ENCODE peak calls at places on chromosomes 1 and 21, in ten cellular contexts. M is GM12865, P is astrocyte of the spinal cord, B is endothelial cell, X is HCT116, F is left lung, J is AG10803, S is esophagus muscularis mucosa, H is DND-41, E is ovary. U is an unnamed sample.

GRCh38 chr1:17538428-17539130 is 919 bp upstream of the ARHGEF10L start:
- DNase-seq in M (no peak), P (no peak), B (peak; percentile 53), X (no peak), F (no peak), J (no peak), S (no peak), H (no peak), E (peak; percentile 54), U (no peak)

GRCh38 chr1:31768939-31769704 is 5.0 kb upstream of the ADGRB2 start:
- DNase-seq in M (peak; percentile 25), P (no peak), B (no peak), X (no peak), F (no peak), J (no peak), S (no peak), H (no peak), E (no peak), U (no peak)

GRCh38 chr1:89908993-89909436 is 85.9 kb upstream of the ZNF326 start:
- DNase-seq in M (no peak), P (no peak), B (no peak), X (no peak), F (no peak), J (peak; percentile 56), S (no peak), H (no peak), E (no peak), U (peak; percentile 12)

GRCh38 chr1:53644496-53644895 is 94.5 kb downstream of the GLIS1 start:
- DNase-seq in M (no peak), P (no peak), B (no peak), X (no peak), F (peak; percentile 4), J (no peak), S (no peak), H (no peak), E (no peak), U (no peak)

GRCh38 chr1:5477716-5478115 is 514.5 kb downstream of the NPHP4 start:
- DNase-seq in M (no peak), P (no peak), B (no peak), X (no peak), F (no peak), J (no peak), S (no peak), H (no peak), E (no peak), U (no peak)

GRCh38 chr1:21524686-21525339 is 15.6 kb downstream of the ALPL start:
- DNase-seq in M (no peak), P (no peak), B (peak; percentile 14), X (no peak), F (peak; percentile 58), J (no peak), S (no peak), H (no peak), E (no peak), U (no peak)

GRCh38 chr21:34129971-34130597 is 56.7 kb downstream of the MRPS6 start:
- DNase-seq in M (no peak), P (no peak), B (no peak), X (no peak), F (no peak), J (peak; percentile 15), S (peak; percentile 34), H (peak; percentile 45), E (no peak), U (no peak)

GRCh38 chr1:6445062-6445763 is 20.6 kb downstream of the ESPN start:
- DNase-seq in M (peak; percentile 41), P (no peak), B (peak; percentile 60), X (no peak), F (no peak), J (peak; percentile 29), S (no peak), H (peak; percentile 15), E (no peak), U (no peak)

GRCh38 chr1:71351438-71351837 is 270.6 kb upstream of the ZRANB2 start:
- DNase-seq in M (no peak), P (peak; percentile 72), B (no peak), X (no peak), F (no peak), J (peak; percentile 74), S (no peak), H (no peak), E (no peak), U (no peak)

GRCh38 chr1:201011616-201012015 is 11.9 kb downstream of the KIF21B start:
- DNase-seq in M (no peak), P (no peak), B (no peak), X (no peak), F (no peak), J (no peak), S (no peak), H (no peak), E (no peak), U (no peak)

GRCh38 chr1:227890451-227891222 is 57.1 kb downstream of the WNT9A start:
- DNase-seq in M (no peak), P (no peak), B (no peak), X (no peak), F (peak; percentile 19), J (no peak), S (peak; percentile 90), H (no peak), E (no peak), U (no peak)

GRCh38 chr1:114122891-114123621 is 30.6 kb downstream of the SYT6 start:
- DNase-seq in M (no peak), P (peak; percentile 9), B (no peak), X (no peak), F (no peak), J (peak; percentile 16), S (no peak), H (no peak), E (no peak), U (no peak)
- TF ChIP-seq CTCF in M (no peak), P (no peak), B (no peak), X (no peak), F (no peak), J (no peak), S (no peak), H (no peak), E (no peak), U (no peak)

DNA sequence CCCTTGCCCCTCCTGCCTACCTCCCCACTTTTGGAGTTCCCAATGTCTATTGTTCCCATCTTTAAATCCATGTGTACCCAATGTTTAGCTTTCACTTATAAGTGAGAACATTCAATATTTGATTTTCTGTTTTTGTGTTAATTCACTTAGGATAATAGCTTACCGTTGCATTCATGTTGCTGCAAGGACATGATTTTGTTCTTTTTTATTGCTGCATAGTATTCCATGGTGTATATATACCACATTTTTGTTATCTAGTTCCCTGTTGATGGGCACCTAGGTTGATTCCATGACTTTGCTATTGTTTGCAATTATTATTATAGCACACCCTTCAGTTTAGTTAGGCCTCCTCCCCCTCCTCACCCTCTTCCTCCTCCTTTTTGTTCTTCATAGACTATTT is 33.5 kb upstream of the ADAR start:
- DNase-seq in M (no peak), P (no peak), B (no peak), X (no peak), F (no peak), J (no peak), S (no peak), H (no peak), E (no peak), U (no peak)
- TF ChIP-seq CTCF in M (no peak), P (no peak), B (no peak), X (no peak), F (no peak), J (no peak), S (no peak), H (no peak), E (no peak), U (no peak)

DNA sequence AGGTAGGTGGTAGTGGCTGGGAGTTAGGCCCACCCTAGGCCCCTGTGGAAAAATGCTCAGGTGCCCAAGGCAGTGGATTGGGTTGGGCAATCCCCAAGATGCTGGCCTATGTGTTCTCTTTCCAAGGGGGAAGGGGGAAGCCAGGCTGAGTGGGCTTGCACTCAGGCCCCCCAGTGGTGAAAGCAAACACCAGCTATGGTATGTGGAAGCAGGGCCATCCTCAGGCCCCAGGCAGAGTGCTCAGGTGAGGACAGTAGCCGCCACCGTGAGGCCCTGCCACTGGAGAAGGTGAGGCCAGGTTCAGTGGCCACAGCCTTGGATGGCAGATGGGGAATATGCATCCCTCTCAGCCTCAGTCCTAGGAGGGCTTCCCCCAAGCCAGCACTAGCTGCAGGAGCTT is 11.8 kb downstream of the LY9 start:
- DNase-seq in M (no peak), P (no peak), B (no peak), X (no peak), F (no peak), J (no peak), S (no peak), H (no peak), E (no peak), U (no peak)
- TF ChIP-seq CTCF in M (peak; percentile 2), P (no peak), B (no peak), X (no peak), F (no peak), J (no peak), S (no peak), H (no peak), E (no peak), U (no peak)

GRCh38 chr1:195804547-195804946 is 803.7 kb downstream of the KCNT2 start:
- DNase-seq in M (no peak), P (no peak), B (no peak), X (no peak), F (no peak), J (no peak), S (no peak), H (no peak), E (no peak), U (no peak)
- TF ChIP-seq CTCF in M (no peak), P (no peak), B (no peak), X (no peak), F (no peak), J (no peak), S (no peak), H (peak; percentile 18), E (no peak), U (no peak)